ENCODE peak calls at places on chromosome 21, in seven cellular contexts. W, Q, G, A, L, S and I are unnamed samples.

GRCh38 chr21:15005391-15005790 is 59.4 kb downstream of the NRIP1 start:
- DNase-seq in W (no peak), Q (peak), G (peak), A (peak), L (no peak), S (no peak), I (no peak)

GRCh38 chr21:32719085-32719484 is 8.7 kb downstream of the SYNJ1 start:
- DNase-seq in W (no peak), Q (no peak), G (no peak), A (no peak), L (no peak), S (no peak), I (no peak)

GRCh38 chr21:32611471-32611997 is 643 bp downstream of the CFAP298 start:
- DNase-seq in W (no peak), Q (peak), G (no peak), A (no peak), L (no peak), S (peak), I (no peak)

GRCh38 chr21:39079617-39080016 is 103.6 kb downstream of the PSMG1 start:
- DNase-seq in W (peak), Q (peak), G (no peak), A (no peak), L (peak), S (no peak), I (peak)

GRCh38 chr21:45001134-45002095 is 61.6 kb downstream of the SLX9 start:
- DNase-seq in W (no peak), Q (peak), G (no peak), A (peak), L (peak), S (peak), I (peak)

GRCh38 chr21:44856131-44856530 is 17.4 kb downstream of the PTTG1IP start:
- DNase-seq in W (no peak), Q (no peak), G (no peak), A (no peak), L (no peak), S (no peak), I (no peak)

GRCh38 chr21:15224346-15225086 is 159.7 kb upstream of the NRIP1 start:
- DNase-seq in W (no peak), Q (peak), G (no peak), A (no peak), L (no peak), S (peak), I (no peak)

GRCh38 chr21:39676054-39676771 is 63.5 kb downstream of the B3GALT5 start:
- DNase-seq in W (no peak), Q (no peak), G (no peak), A (no peak), L (peak), S (peak), I (peak)

GRCh38 chr21:46599251-46599572 is 5.7 kb downstream of the S100B start:
- DNase-seq in W (peak), Q (peak), G (no peak), A (peak), L (no peak), S (no peak), I (no peak)

GRCh38 chr21:10273196-10273595 is 248.2 kb upstream of the TPTE start:
- DNase-seq in W (no peak), Q (no peak), G (no peak), A (no peak), L (no peak), S (no peak), I (no peak)

GRCh38 chr21:16644690-16645089 is 868.2 kb upstream of the CXADR start:
- DNase-seq in W (no peak), Q (peak), G (no peak), A (no peak), L (no peak), S (no peak), I (no peak)

GRCh38 chr21:38326899-38327298 is 70.1 kb downstream of the KCNJ15 start:
- DNase-seq in W (peak), Q (no peak), G (no peak), A (no peak), L (no peak), S (no peak), I (no peak)

GRCh38 chr21:45050361-45050785 is 24.0 kb upstream of the ADARB1 start:
- DNase-seq in W (no peak), Q (no peak), G (no peak), A (no peak), L (no peak), S (no peak), I (no peak)

GRCh38 chr21:34603002-34603709 is 11.8 kb downstream of the RCAN1 start:
- DNase-seq in W (peak), Q (peak), G (peak), A (peak), L (peak), S (peak), I (peak)

GRCh38 chr21:38797470-38797869 is 8.3 kb upstream of the ETS2 start:
- DNase-seq in W (no peak), Q (no peak), G (no peak), A (no peak), L (no peak), S (peak), I (no peak)

GRCh38 chr21:33968998-33969353 is 53.4 kb upstream of the ATP5PO start:
- DNase-seq in W (no peak), Q (peak), G (no peak), A (no peak), L (no peak), S (no peak), I (no peak)

GRCh38 chr21:28669331-28669730 is 323.3 kb downstream of the LTN1 start:
- DNase-seq in W (no peak), Q (no peak), G (no peak), A (no peak), L (no peak), S (no peak), I (no peak)

GRCh38 chr21:28671549-28672195 is 321.0 kb downstream of the LTN1 start:
- DNase-seq in W (no peak), Q (no peak), G (no peak), A (no peak), L (no peak), S (peak), I (no peak)

GRCh38 chr21:28675265-28676041 is 317.2 kb downstream of the LTN1 start:
- DNase-seq in W (no peak), Q (no peak), G (no peak), A (no peak), L (no peak), S (peak), I (no peak)

GRCh38 chr21:28674807-28675206 is 317.9 kb downstream of the LTN1 start:
- DNase-seq in W (no peak), Q (no peak), G (no peak), A (no peak), L (no peak), S (no peak), I (no peak)

DNA sequence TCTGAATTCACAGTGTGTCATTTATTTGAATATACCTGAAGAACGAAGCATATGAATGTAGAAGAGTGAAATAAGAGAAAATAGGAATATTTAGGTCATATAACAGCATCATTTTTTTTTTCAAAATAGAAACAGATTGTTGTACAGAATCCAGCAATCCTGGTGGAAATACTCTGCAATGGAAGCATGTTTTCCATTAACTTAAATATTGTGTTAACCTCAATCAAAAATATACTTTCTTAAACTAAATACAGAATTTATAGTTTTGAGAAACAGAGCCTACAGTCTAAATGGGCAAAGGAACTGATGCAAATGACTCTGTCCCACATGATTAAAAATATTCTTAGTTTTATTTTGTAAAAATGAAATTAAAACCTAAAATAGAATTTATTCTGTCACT is 322.7 kb downstream of the LTN1 start:
- DNase-seq in W (no peak), Q (no peak), G (no peak), A (no peak), L (no peak), S (no peak), I (no peak)
- TF ChIP-seq CTCF in W (no peak), Q (no peak), G (no peak), A (no peak), L (no peak), S (no peak), I (no peak)

GRCh38 chr21:43659136-43660000 is at the start of the genes HSF2BP and RRP1B:
- DNase-seq in W (peak), Q (peak), G (peak), A (peak), L (peak), S (peak), I (peak)
- TF ChIP-seq CTCF in W (peak), Q (peak), G (no peak), A (peak), L (no peak), S (no peak), I (no peak)

GRCh38 chr21:42513151-42513984 is at the start of gene SLC37A1:
- DNase-seq in W (no peak), Q (no peak), G (peak), A (no peak), L (no peak), S (peak), I (peak)
- TF ChIP-seq CTCF in W (no peak), Q (no peak), G (no peak), A (no peak), L (no peak), S (no peak), I (peak)

GRCh38 chr21:25867041-25867440 is 132.3 kb downstream of the GABPA start:
- DNase-seq in W (no peak), Q (no peak), G (no peak), A (no peak), L (no peak), S (no peak), I (no peak)

GRCh38 chr21:25872271-25872670 is 137.5 kb downstream of the GABPA start:
- DNase-seq in W (no peak), Q (no peak), G (peak), A (no peak), L (no peak), S (no peak), I (no peak)

GRCh38 chr21:25870084-25870483 is 135.3 kb downstream of the GABPA start:
- DNase-seq in W (no peak), Q (no peak), G (no peak), A (no peak), L (no peak), S (no peak), I (no peak)

GRCh38 chr21:25871566-25871965 is 136.8 kb downstream of the GABPA start:
- DNase-seq in W (no peak), Q (no peak), G (peak), A (no peak), L (no peak), S (peak), I (no peak)
- TF ChIP-seq CTCF in W (no peak), Q (peak), G (peak), A (no peak), L (no peak), S (peak), I (no peak)